ENCODE peak calls at places on chromosomes 4 and X, in eight cellular contexts. U, G, J, A, V, T, P and I are unnamed samples.

GRCh38 chr4:164503874-164504273 is 250.1 kb upstream of the SMIM31 start:
- DNase-seq in A (no peak), P (no peak), T (no peak), G (no peak), U (no peak), J (no peak), V (no peak), I (no peak)

GRCh38 chr4:180436366-180436765 is 1806.8 kb upstream of the TENM3 start:
- DNase-seq in T (no peak), G (no peak), U (no peak), P (no peak), J (no peak), V (no peak), A (no peak), I (no peak)

GRCh38 chr4:78926825-78927224 is 12.4 kb downstream of the PAQR3 start:
- DNase-seq in A (no peak), P (no peak), V (no peak), J (no peak), U (no peak), T (no peak), G (no peak), I (no peak)

GRCh38 chr4:94532016-94532789 is 80.5 kb downstream of the PDLIM5 start:
- DNase-seq in G (no peak), T (no peak), V (no peak), A (no peak), U (no peak), J (no peak), P (no peak), I (no peak)

GRCh38 chr4:81257021-81257420 is 42.0 kb upstream of the PRKG2 start:
- DNase-seq in A (no peak), G (no peak), T (no peak), J (no peak), U (no peak), P (peak; percentile 19), V (no peak), I (no peak)

GRCh38 chr4:42348692-42349091 is 48.6 kb upstream of the SHISA3 start:
- DNase-seq in T (no peak), J (no peak), G (no peak), P (no peak), U (no peak), A (no peak), V (no peak), I (no peak)

GRCh38 chrX:24479924-24480722 is 15.0 kb downstream of the PDK3 start:
- DNase-seq in V (peak; percentile 69), P (peak; percentile 91), J (no peak), G (peak; percentile 18), A (no peak), T (no peak), U (no peak), I (no peak)

GRCh38 chrX:8782595-8782994 is 18.6 kb downstream of the FAM9A start:
- DNase-seq in U (no peak), J (no peak), P (no peak), T (no peak), A (no peak), V (no peak), G (no peak), I (no peak)

GRCh38 chr4:26238782-26239647 is 81.8 kb upstream of the RBPJ start:
- DNase-seq in J (no peak), V (no peak), G (peak; percentile 39), P (no peak), A (no peak), T (no peak), U (peak; percentile 93), I (no peak)

GRCh38 chr4:140097572-140097971 is 56.4 kb downstream of the MAML3 start:
- DNase-seq in T (no peak), J (no peak), P (no peak), U (no peak), V (no peak), G (no peak), A (no peak), I (no peak)

GRCh38 chrX:1392376-1393130 is 640 bp upstream of the SLC25A6 start:
- DNase-seq in P (peak; percentile 77), U (no peak), V (no peak), J (peak; percentile 65), A (peak; percentile 72), T (no peak), G (peak; percentile 70), I (peak; percentile 91)

GRCh38 chr4:38009949-38010348 is 49.8 kb downstream of the PTTG2 start:
- DNase-seq in U (no peak), J (no peak), T (no peak), P (no peak), V (no peak), A (no peak), G (no peak), I (no peak)

GRCh38 chr4:71130827-71131603 is 137.6 kb downstream of the DCK start:
- DNase-seq in A (no peak), G (no peak), V (no peak), P (no peak), T (no peak), J (no peak), U (no peak), I (no peak)

GRCh38 chrX:129638917-129639316 is 15.8 kb downstream of the APLN start:
- DNase-seq in P (no peak), V (no peak), A (no peak), J (no peak), G (no peak), U (no peak), T (no peak), I (peak; percentile 47)

GRCh38 chr4:67635331-67635730 is 65.6 kb downstream of the UBA6 start:
- DNase-seq in P (no peak), U (no peak), G (no peak), T (no peak), A (no peak), V (no peak), J (no peak), I (no peak)